ENCODE peak calls at places on chromosomes 6 and 20, in four cellular contexts. M, Y, O and H are unnamed samples.

GRCh38 chr6:36319436-36319762 is 17.3 kb downstream of the BNIP5 start:
- DNase-seq in O (no peak), M (no peak), Y (no peak), H (no peak)

GRCh38 chr6:100103936-100104335 is 109.9 kb upstream of the MCHR2 start:
- DNase-seq in Y (no peak), O (no peak), M (no peak), H (no peak)

GRCh38 chr20:4962257-4962855 is 39.0 kb downstream of the SLC23A2 start:
- DNase-seq in O (no peak), M (no peak), Y (no peak), H (no peak)

GRCh38 chr6:124870611-124871201 is 91.5 kb upstream of the RNF217 start:
- DNase-seq in Y (no peak), O (no peak), M (no peak), H (no peak)

GRCh38 chr6:33592595-33593413 is 12.7 kb upstream of the BAK1 start:
- DNase-seq in O (peak), Y (no peak), M (peak), H (peak)

GRCh38 chr20:19975901-19976300 is 41.3 kb upstream of the NAA20 start:
- DNase-seq in Y (no peak), M (no peak), O (no peak), H (no peak)

GRCh38 chr6:150865043-150865405 is 478 bp upstream of the MTHFD1L start:
- DNase-seq in M (no peak), Y (no peak), O (no peak), H (no peak)

GRCh38 chr20:38617011-38617829 is 15.6 kb downstream of the ARHGAP40 start:
- DNase-seq in M (no peak), Y (no peak), O (no peak), H (no peak)

GRCh38 chr6:160264213-160264612 is 5.6 kb upstream of the SLC22A2 start:
- DNase-seq in Y (no peak), O (no peak), M (no peak), H (no peak)

GRCh38 chr6:162684961-162685360 is 42.6 kb downstream of the PRKN start:
- DNase-seq in O (no peak), M (no peak), Y (no peak), H (no peak)